ENCODE peak calls at places on chromosome 15, in seven cellular contexts. R is keratinocyte, A is HepG2, E is fibroblast of lung, Z is DND-41, W is neural progenitor cell, G is HCT116. Y is an unnamed sample.

GRCh38 chr15:81221449-81221848 is 24.8 kb downstream of the IL16 start:
- DNase-seq in R (no peak), Z (no peak), E (no peak), G (no peak), A (no peak), W (no peak), Y (no peak)

GRCh38 chr15:64842986-64843561 is 1.4 kb downstream of the PLEKHO2 start:
- DNase-seq in W (no peak), Z (no peak), E (peak; percentile 61), A (no peak), R (no peak), G (no peak), Y (no peak)

GRCh38 chr15:51982013-51982769 is 10.6 kb upstream of the LEO1 start:
- DNase-seq in E (peak; percentile 69), R (no peak), G (peak; percentile 50), Z (peak; percentile 86), A (peak; percentile 75), W (no peak), Y (peak; percentile 76)

GRCh38 chr15:73364070-73364469 is 4.7 kb downstream of the HCN4 start:
- DNase-seq in W (no peak), E (no peak), A (no peak), G (no peak), R (no peak), Z (no peak), Y (no peak)

GRCh38 chr15:38130739-38131498 is 121.7 kb upstream of the SPRED1 start:
- DNase-seq in Z (no peak), G (no peak), W (peak; percentile 61), A (no peak), R (peak; percentile 33), E (peak; percentile 97), Y (peak; percentile 95)

GRCh38 chr15:94970831-94971230 is 739.5 kb downstream of the MCTP2 start:
- DNase-seq in W (no peak), R (no peak), G (no peak), A (no peak), Z (no peak), E (no peak), Y (no peak)

GRCh38 chr15:65494066-65494465 is 23.4 kb downstream of the DPP8 start:
- DNase-seq in G (no peak), E (no peak), W (no peak), R (no peak), Z (no peak), A (no peak), Y (no peak)

GRCh38 chr15:75314552-75315290 is 21.1 kb upstream of the COMMD4 start:
- DNase-seq in R (no peak), G (no peak), A (no peak), W (no peak), Z (no peak), E (no peak), Y (no peak)

GRCh38 chr15:80694624-80695098 is 449 bp upstream of the ABHD17C start:
- DNase-seq in E (peak; percentile 48), A (no peak), G (no peak), Z (peak; percentile 12), W (peak; percentile 16), R (no peak), Y (peak; percentile 36)

GRCh38 chr15:52012210-52012609 is 6.8 kb upstream of the MAPK6 start:
- DNase-seq in E (no peak), R (no peak), G (no peak), A (no peak), Z (no peak), W (no peak), Y (no peak)

GRCh38 chr15:56929389-56929788 is 10.9 kb downstream of the TCF12 start:
- DNase-seq in G (no peak), W (no peak), E (peak; percentile 72), Z (no peak), A (no peak), R (no peak), Y (peak; percentile 29)

GRCh38 chr15:77066961-77067690 is 3.8 kb downstream of the TSPAN3 start:
- DNase-seq in A (peak; percentile 58), G (no peak), E (peak; percentile 26), W (no peak), R (no peak), Z (no peak), Y (peak; percentile 15)

GRCh38 chr15:28123408-28124023 is 24.4 kb upstream of the OCA2 start:
- DNase-seq in E (peak; percentile 68), W (peak; percentile 83), A (peak; percentile 57), Z (peak; percentile 45), R (peak; percentile 59), G (peak; percentile 41), Y (peak; percentile 93)

GRCh38 chr15:72047020-72047419 is 70.9 kb downstream of the MYO9A start:
- DNase-seq in W (no peak), E (peak; percentile 74), A (no peak), G (no peak), Z (no peak), R (no peak), Y (peak; percentile 22)

GRCh38 chr15:52252781-52253180 is 42.8 kb downstream of the MYO5C start:
- DNase-seq in A (peak; percentile 35), Z (no peak), W (no peak), G (peak; percentile 81), R (peak; percentile 67), E (peak; percentile 95), Y (peak; percentile 93)

GRCh38 chr15:66151809-66152208 is 101.7 kb downstream of the MEGF11 start:
- DNase-seq in G (no peak), A (no peak), Z (no peak), E (no peak), R (no peak), W (peak; percentile 63), Y (no peak)

GRCh38 chr15:88187195-88187594 is 69.3 kb downstream of the NTRK3 start:
- DNase-seq in E (peak; percentile 15), W (no peak), Z (no peak), A (no peak), R (no peak), G (no peak), Y (no peak)

GRCh38 chr15:80893777-80894176 is 95.8 kb downstream of the MESD start:
- DNase-seq in E (no peak), A (no peak), Z (no peak), G (no peak), R (no peak), W (no peak), Y (no peak)

GRCh38 chr15:73630796-73631471 is 2.3 kb downstream of the NPTN start:
- DNase-seq in Z (no peak), G (no peak), R (no peak), W (no peak), E (no peak), A (no peak), Y (peak; percentile 28)

GRCh38 chr15:91224750-91225380 is 124.8 kb downstream of the SV2B start:
- DNase-seq in E (peak; percentile 3), R (no peak), Z (peak; percentile 6), A (peak; percentile 25), G (peak; percentile 47), W (peak; percentile 65), Y (peak; percentile 37)

GRCh38 chr15:99431661-99432091 is 134.1 kb upstream of the MEF2A start:
- DNase-seq in Z (no peak), G (no peak), A (no peak), R (no peak), E (no peak), W (no peak), Y (no peak)

GRCh38 chr15:96354731-96355560 is 24.4 kb downstream of the NR2F2 start:
- DNase-seq in W (peak; percentile 31), Z (no peak), A (peak; percentile 56), R (no peak), E (peak; percentile 89), G (no peak), Y (peak; percentile 79)
- TF ChIP-seq EZH2 in W (no peak), Z (no peak), A (no peak), R (no peak), E (no peak), G (no peak), Y (no peak)

GRCh38 chr15:63791236-63791635 is 42.5 kb downstream of the HERC1 start:
- DNase-seq in R (no peak), Z (no peak), E (peak; percentile 5), A (no peak), W (no peak), G (no peak), Y (no peak)
- H3K9ac ChIP-seq in R (no peak overlapping the region), Z (no peak overlapping the region), E (no peak overlapping the region), A (no peak overlapping the region), W (no peak overlapping the region), G (no peak overlapping the region), Y (no peak overlapping the region)

GRCh38 chr15:96416218-96416933 is 85.9 kb downstream of the NR2F2 start:
- DNase-seq in Z (no peak), E (no peak), A (no peak), G (no peak), W (peak; percentile 63), R (no peak), Y (no peak)

GRCh38 chr15:96418146-96418545 is 87.6 kb downstream of the NR2F2 start:
- DNase-seq in W (no peak), R (no peak), Z (no peak), G (no peak), E (no peak), A (no peak), Y (no peak)

GRCh38 chr15:96417760-96418130 is 87.2 kb downstream of the NR2F2 start:
- DNase-seq in E (no peak), A (no peak), W (no peak), G (no peak), Z (no peak), R (no peak), Y (no peak)

GRCh38 chr15:96415513-96416217 is 85.2 kb downstream of the NR2F2 start:
- DNase-seq in W (no peak), E (no peak), R (no peak), A (no peak), Z (no peak), G (no peak), Y (no peak)

GRCh38 chr15:96416934-96417759 is 86.6 kb downstream of the NR2F2 start:
- DNase-seq in W (peak; percentile 63), G (no peak), Z (no peak), R (no peak), E (peak; percentile 9), A (no peak), Y (no peak)
- TF ChIP-seq EZH2 in W (peak; percentile 56), G (no peak), Z (no peak), R (peak; percentile 80), E (peak; percentile 91), A (no peak), Y (peak; percentile 64)

GRCh38 chr15:49418811-49419210 is 4.2 kb upstream of the FGF7 start:
- DNase-seq in Z (no peak), R (no peak), W (no peak), G (no peak), A (no peak), E (peak; percentile 54), Y (no peak)

GRCh38 chr15:49424954-49425353 is 1.9 kb downstream of the FGF7 start:
- DNase-seq in A (no peak), W (no peak), E (peak; percentile 61), G (no peak), Z (no peak), R (no peak), Y (no peak)

GRCh38 chr15:49423021-49423420 is at the start of gene FGF7:
- DNase-seq in E (peak; percentile 68), A (peak; percentile 2), G (no peak), Z (no peak), W (peak; percentile 25), R (no peak), Y (no peak)

GRCh38 chr15:49423906-49424520 is 971 bp downstream of the FGF7 start:
- DNase-seq in W (no peak), A (no peak), E (no peak), Z (no peak), R (no peak), G (no peak), Y (no peak)

DNA sequence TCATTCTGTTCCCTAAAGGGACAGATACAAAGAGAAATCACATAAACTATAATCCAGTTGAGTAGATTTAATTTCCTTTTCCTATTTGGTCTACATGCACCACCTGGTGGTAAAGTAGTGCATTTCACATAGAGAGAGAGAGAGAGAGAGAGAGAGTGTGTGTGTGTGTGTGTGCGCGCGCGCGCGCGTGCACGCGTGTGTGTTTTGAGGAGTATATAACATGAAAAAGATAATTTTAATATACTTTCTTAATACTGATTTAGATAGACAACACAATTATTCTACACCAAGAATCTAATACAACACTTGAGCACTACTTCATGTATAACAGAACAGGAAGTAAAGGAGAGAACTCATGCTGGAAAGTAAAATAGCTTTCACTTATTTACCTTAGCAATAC is 1.1 kb upstream of the FGF7 start:
- DNase-seq in R (no peak), G (peak; percentile 54), E (peak; percentile 65), Z (peak; percentile 24), A (peak; percentile 53), W (peak; percentile 67), Y (peak; percentile 55)
- H3K9ac ChIP-seq in R (no peak overlapping the region), G (no peak overlapping the region), E (no peak overlapping the region), Z (no peak overlapping the region), A (no peak overlapping the region), W (no peak overlapping the region), Y (no peak overlapping the region)